ENCODE peak calls at places on chromosomes 4 and X, in five cellular contexts. D, O, Q, H and K are unnamed samples.

GRCh38 chr4:48635310-48635709 is 144.8 kb downstream of the FRYL start:
- ATAC-seq in Q (no peak), O (peak), D (no peak), H (no peak), K (no peak)

GRCh38 chr4:176921256-176921655 is 128.5 kb upstream of the VEGFC start:
- ATAC-seq in H (no peak), O (no peak), D (no peak), Q (no peak), K (no peak)

GRCh38 chrX:131762802-131763234 is 218.9 kb downstream of the OR13H1 start:
- ATAC-seq in Q (no peak), D (peak), H (no peak), O (no peak), K (peak)

GRCh38 chrX:15750611-15751159 is 12.6 kb downstream of the CA5B start:
- ATAC-seq in Q (no peak), O (no peak), H (no peak), D (no peak), K (peak)

GRCh38 chr4:10403633-10404445 is 53.4 kb downstream of the ZNF518B start:
- ATAC-seq in D (no peak), O (peak), H (peak), Q (peak), K (no peak)

GRCh38 chrX:27583976-27584375 is 6.2 kb upstream of the DCAF8L2 start:
- ATAC-seq in D (no peak), H (no peak), Q (no peak), O (no peak), K (no peak)

GRCh38 chr4:139522457-139522856 is 33.6 kb downstream of the SETD7 start:
- ATAC-seq in O (no peak), H (peak), D (no peak), Q (peak), K (no peak)

GRCh38 chrX:70096052-70096451 is 33.8 kb downstream of the OTUD6A start:
- ATAC-seq in Q (peak), D (no peak), O (peak), H (peak), K (no peak)

GRCh38 chr4:107740950-107741701 is 21.1 kb upstream of the PAPSS1 start:
- ATAC-seq in O (no peak), D (no peak), H (no peak), Q (no peak), K (peak)

GRCh38 chr4:4327652-4328121 is 37.6 kb downstream of the ZBTB49 start:
- ATAC-seq in H (peak), O (peak), Q (peak), D (peak), K (no peak)

GRCh38 chrX:31858915-31859314 is 787.1 kb upstream of the FTHL17 start:
- ATAC-seq in D (no peak), O (no peak), H (no peak), Q (no peak), K (no peak)

GRCh38 chr4:28686618-28687017 is 1826.0 kb downstream of the STIM2 start:
- ATAC-seq in H (peak), D (no peak), Q (peak), O (peak), K (no peak)

GRCh38 chrX:100643212-100643611 is 787 bp upstream of the SRPX2 start:
- ATAC-seq in D (no peak), Q (no peak), H (no peak), O (no peak), K (no peak)

GRCh38 chrX:100642296-100642695 is 1.7 kb upstream of the SRPX2 start:
- ATAC-seq in O (no peak), Q (no peak), H (no peak), D (no peak), K (no peak)

GRCh38 chrX:100647095-100647494 is 3.1 kb downstream of the SRPX2 start:
- ATAC-seq in O (no peak), H (no peak), D (no peak), Q (peak), K (no peak)

GRCh38 chrX:100645106-100645505 is 1.1 kb downstream of the SRPX2 start:
- ATAC-seq in D (no peak), O (no peak), Q (no peak), H (no peak), K (no peak)

GRCh38 chrX:100643943-100644587 is at the start of gene SRPX2:
- ATAC-seq in H (no peak), O (peak), Q (no peak), D (peak), K (peak)
- TF ChIP-seq POLR2AphosphoS5 in H (no peak), O (peak), Q (no peak), D (peak), K (peak)

GRCh38 chrX:19515615-19516105 is 352 bp upstream of the MAP3K15 start:
- ATAC-seq in Q (peak), H (peak), D (no peak), O (peak), K (no peak)
- TF ChIP-seq CTCF in Q (no peak), H (peak), D (no peak), O (peak), K (no peak)

GRCh38 chrX:154457491-154458115 is 478 bp upstream of the PLXNA3 start:
- ATAC-seq in D (no peak), O (peak), H (peak), Q (peak), K (peak)
- TF ChIP-seq POLR2AphosphoS5 in D (no peak), O (no peak), H (no peak), Q (no peak), K (no peak)

GRCh38 chrX:58025979-58026378 is 115.7 kb upstream of the ZXDA start:
- ATAC-seq in H (no peak), O (no peak), D (no peak), Q (peak), K (no peak)
- TF ChIP-seq CTCF in H (peak), O (peak), D (peak), Q (peak), K (no peak)

DNA sequence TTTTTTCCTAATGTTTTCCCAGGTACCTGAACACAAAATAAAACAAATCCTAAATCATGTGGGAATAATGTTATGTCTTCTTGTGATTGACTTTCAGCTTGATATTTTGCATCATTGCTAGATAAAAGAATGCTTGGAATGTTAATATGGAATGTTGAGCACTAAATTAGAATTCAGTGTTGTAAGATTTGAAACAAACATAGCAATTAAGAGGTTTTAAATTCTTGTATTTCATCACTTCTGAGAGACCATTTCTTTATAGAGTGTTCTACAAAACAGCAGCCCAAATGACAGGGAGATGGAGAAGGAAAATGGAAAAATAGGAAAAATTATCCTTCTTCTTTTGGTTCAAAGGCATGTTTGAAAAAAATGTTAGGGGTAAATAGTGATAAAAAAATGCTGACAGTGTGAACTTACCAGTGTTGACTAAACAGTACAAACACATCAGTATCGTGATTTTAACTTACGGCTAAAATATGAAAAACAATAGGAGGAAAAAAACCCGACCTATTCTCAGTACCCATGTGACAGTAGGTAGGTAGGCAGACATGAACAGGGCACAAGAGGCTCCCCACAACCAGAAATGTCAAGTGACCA is 102.6 kb upstream of the PDE5A start:
- ATAC-seq in D (no peak), O (no peak), H (no peak), Q (no peak), K (no peak)
- TF ChIP-seq POLR2AphosphoS5 in D (no peak), O (no peak), H (no peak), Q (no peak), K (no peak)

DNA sequence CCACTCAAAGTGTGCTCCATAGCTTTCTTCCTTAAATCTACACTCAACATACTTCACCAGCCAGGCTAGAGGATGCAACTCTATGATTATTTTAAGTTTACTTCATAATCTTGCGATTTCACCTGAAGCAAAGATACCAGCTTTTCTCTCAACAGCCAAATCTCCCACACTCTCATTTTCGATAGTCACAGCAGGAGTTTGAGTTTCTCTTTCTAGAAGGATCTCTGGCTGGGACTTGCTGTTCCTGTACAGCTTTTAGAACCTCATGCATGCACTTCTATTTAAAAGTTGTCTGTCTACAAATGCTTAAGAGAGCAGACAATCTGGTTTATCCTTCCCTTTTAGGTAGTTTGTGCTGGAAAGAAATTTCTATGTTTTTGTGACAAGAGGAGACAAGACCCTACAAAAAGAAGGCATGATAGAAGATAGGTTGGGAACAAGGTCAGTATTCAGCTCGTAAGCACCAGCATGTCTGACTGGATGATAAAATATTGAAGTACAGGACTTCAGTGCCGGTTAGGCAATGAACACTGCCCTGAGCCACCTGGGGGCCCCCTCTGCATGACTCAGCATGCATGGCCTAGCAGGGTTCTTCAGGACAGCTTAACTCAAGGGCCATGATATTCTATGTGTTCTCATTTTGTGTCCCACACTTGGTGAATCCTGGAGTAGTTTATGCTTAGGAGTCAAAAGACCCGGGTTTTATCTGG is 65.6 kb downstream of the ATXN3L start:
- ATAC-seq in O (no peak), D (peak), H (no peak), Q (peak), K (no peak)
- TF ChIP-seq CTCF in O (no peak), D (no peak), H (peak), Q (peak), K (no peak)

DNA sequence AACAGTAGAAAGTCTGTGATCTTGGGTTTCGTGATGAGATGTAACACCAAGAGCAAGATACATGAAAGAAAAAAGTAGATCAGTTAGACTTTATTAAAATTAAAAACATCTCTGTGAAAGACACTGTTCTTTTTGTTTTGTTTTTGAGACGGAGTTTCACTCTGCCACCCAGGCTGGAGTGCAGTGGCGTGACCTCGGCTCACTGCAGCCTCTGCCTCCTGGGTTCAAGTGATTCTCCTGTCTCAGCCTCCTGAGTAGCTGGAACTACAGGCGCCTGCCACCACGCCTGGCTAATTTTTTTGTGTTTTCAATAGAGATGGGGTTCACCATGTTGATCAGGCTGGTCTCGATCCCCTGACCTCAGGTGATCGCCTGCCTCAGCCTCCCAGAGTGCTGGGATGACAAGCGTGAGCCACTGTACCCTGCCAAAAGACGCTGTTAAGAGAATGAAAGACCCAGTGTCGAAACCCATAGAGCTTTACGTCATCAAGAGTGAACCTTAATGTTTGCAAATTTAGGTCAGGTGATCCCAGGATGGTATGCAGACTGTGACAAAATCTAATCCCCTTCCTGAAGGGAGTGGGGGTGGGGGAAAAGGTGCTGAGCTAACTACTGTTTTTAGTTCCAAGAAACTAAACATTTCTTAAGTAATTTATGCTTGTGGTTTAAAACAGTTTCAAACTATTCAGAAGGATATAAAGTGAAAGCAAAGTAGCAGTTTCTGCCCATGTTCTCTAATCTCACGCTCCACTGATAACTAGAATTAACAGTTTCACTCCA is 8.0 kb downstream of the OFD1 start:
- ATAC-seq in Q (no peak), O (no peak), D (no peak), H (no peak), K (peak)
- TF ChIP-seq POLR2AphosphoS5 in Q (no peak), O (no peak), D (no peak), H (no peak), K (peak)